ENCODE peak calls at places on chromosomes 2 and 18, in five cellular contexts. A is hepatocyte, V is PC-3, E is fibroblast of lung, W is PC-9. O is an unnamed sample.
A peak's percentile ranks its signal among the peaks of the same experiment; 100 is the strongest.

GRCh38 chr2:189115126-189115525 is 64.4 kb downstream of the COL5A2 start:
- DNase-seq in E (no peak), V (peak; percentile 57), A (no peak), W (no peak), O (peak; percentile 69)

GRCh38 chr2:137123241-137123640 is 357.9 kb downstream of the THSD7B start:
- DNase-seq in W (no peak), E (peak; percentile 56), A (no peak), V (peak; percentile 13), O (no peak)

GRCh38 chr2:200786423-200786822 is 25.3 kb upstream of the BZW1 start:
- DNase-seq in A (no peak), E (peak; percentile 70), V (peak; percentile 89), W (no peak), O (no peak)

GRCh38 chr18:44548291-44549221 is 132.1 kb upstream of the SETBP1 start:
- DNase-seq in W (no peak), V (no peak), E (peak; percentile 74), A (no peak), O (peak; percentile 77)

GRCh38 chr2:162149940-162150339 is 2.1 kb downstream of the GCG start:
- DNase-seq in E (no peak), V (no peak), A (no peak), W (no peak), O (no peak)

GRCh38 chr2:181281206-181281832 is 175.9 kb upstream of the ITGA4 start:
- DNase-seq in E (peak; percentile 54), A (no peak), V (no peak), W (no peak), O (no peak)

GRCh38 chr18:46372670-46373069 is 268.5 kb downstream of the HAUS1 start:
- DNase-seq in E (no peak), W (no peak), A (no peak), V (no peak), O (no peak)

GRCh38 chr2:192604295-192604694 is 409.6 kb upstream of the TMEFF2 start:
- DNase-seq in W (no peak), A (no peak), E (no peak), V (no peak), O (no peak)

GRCh38 chr2:88187038-88187676 is 17.0 kb downstream of the THNSL2 start:
- DNase-seq in V (peak; percentile 77), A (peak; percentile 90), E (peak; percentile 6), W (peak; percentile 47), O (peak; percentile 64)

GRCh38 chr2:104786204-104786603 is 67.7 kb upstream of the POU3F3 start:
- DNase-seq in W (no peak), E (no peak), A (no peak), V (no peak), O (no peak)

GRCh38 chr2:45293182-45293581 is 283.9 kb upstream of the SIX2 start:
- DNase-seq in V (no peak), A (no peak), E (peak; percentile 29), W (no peak), O (no peak)

GRCh38 chr2:74728842-74729241 is 74.8 kb downstream of the SEMA4F start:
- DNase-seq in W (no peak), E (no peak), A (no peak), V (no peak), O (no peak)

GRCh38 chr18:23314672-23315071 is 138.4 kb upstream of the RIOK3 start:
- DNase-seq in E (peak; percentile 43), W (no peak), A (no peak), V (no peak), O (no peak)

GRCh38 chr2:10222-10875 is 36.0 kb downstream of the FAM110C start:
- DNase-seq in A (peak; percentile 55), W (no peak), E (peak; percentile 10), V (no peak), O (peak; percentile 22)

GRCh38 chr2:29372185-29372584 is 257.0 kb downstream of the CLIP4 start:
- DNase-seq in A (no peak), W (no peak), V (peak; percentile 83), E (peak; percentile 29), O (no peak)

GRCh38 chr2:64654993-64655666 is 1.4 kb upstream of the SERTAD2 start:
- DNase-seq in E (peak; percentile 45), W (no peak), A (peak; percentile 46), V (peak; percentile 63), O (peak; percentile 58)

GRCh38 chr2:227576812-227577211 is 21.9 kb upstream of the SCYGR2 start:
- DNase-seq in A (no peak), V (no peak), W (no peak), E (no peak), O (no peak)

GRCh38 chr2:203814661-203815540 is 52.7 kb upstream of the CTLA4 start:
- DNase-seq in V (peak; percentile 77), W (peak; percentile 3), A (peak; percentile 81), E (peak; percentile 79), O (peak; percentile 76)

GRCh38 chr18:62632788-62633455 is 82.4 kb upstream of the PHLPP1 start:
- DNase-seq in E (no peak), A (peak; percentile 11), W (no peak), V (no peak), O (no peak)

GRCh38 chr2:240227538-240228428 is 87.3 kb upstream of the OTOS start:
- DNase-seq in W (peak; percentile 0), A (no peak), V (no peak), E (no peak), O (no peak)

GRCh38 chr2:240226672-240227537 is 86.4 kb upstream of the OTOS start:
- DNase-seq in W (peak; percentile 0), E (no peak), A (no peak), V (no peak), O (no peak)

GRCh38 chr2:240224676-240225075 is 84.2 kb upstream of the OTOS start:
- DNase-seq in W (no peak), A (no peak), V (peak; percentile 6), E (peak; percentile 91), O (no peak)

GRCh38 chr2:240225116-240225515 is 84.7 kb upstream of the OTOS start:
- DNase-seq in A (no peak), V (no peak), E (no peak), W (no peak), O (no peak)

DNA sequence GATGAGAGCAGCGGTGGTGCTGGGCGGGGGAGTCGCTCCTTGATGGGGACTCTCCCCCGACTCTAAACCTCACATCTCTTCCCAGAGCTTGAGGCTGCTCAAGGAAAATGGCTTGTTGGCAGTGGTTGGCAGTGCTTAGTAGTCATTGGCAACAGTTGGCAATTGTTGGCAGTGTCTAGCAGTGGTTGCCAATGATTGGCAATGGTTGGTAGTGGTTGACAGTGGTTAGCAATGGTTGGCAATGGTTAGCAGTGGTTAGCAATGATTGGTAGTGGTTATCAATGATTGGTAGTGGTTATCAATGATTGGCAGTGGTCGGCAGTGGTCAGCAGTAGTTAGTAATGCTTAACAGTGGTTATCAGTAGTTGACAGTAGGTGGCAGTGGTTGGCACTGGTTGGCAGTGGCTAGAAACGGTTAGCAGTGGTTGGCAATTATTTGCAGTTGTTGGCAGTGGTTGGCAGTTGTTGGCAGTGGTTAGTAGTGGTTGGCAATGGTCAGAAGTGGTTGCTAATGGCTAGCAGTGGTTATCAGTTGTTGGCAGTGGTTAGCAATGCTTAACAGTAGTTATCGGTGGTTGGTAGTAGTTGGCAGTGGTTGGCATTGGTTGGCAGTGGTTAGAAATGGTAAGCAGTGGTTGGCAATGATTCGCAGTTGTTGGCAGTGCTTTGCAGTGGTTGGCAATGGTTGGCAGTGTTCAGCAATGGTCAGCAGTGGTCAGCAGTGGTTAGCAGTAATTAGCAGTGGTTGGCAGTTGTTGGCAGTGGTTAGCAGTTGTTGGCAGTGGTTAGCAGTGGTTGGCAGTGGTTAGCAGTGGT is 85.4 kb upstream of the OTOS start:
- DNase-seq in W (peak; percentile 3), V (peak; percentile 29), E (no peak), A (no peak), O (no peak)
- TF ChIP-seq CTCF in W (peak; percentile 54), V (peak; percentile 60), E (no peak), A (no peak), O (peak; percentile 38)

GRCh38 chr2:176637497-176638166 is 368.4 kb downstream of the MTX2 start:
- DNase-seq in W (no peak), A (peak; percentile 41), E (peak; percentile 72), V (peak; percentile 68), O (peak; percentile 85)
- TF ChIP-seq EZH2 in W (no peak), A (peak; percentile 91), E (peak; percentile 39), V (no peak), O (no peak)

GRCh38 chr2:216343221-216343985 is 28.9 kb downstream of the MARCHF4 start:
- DNase-seq in W (no peak), V (no peak), A (no peak), E (no peak), O (no peak)

GRCh38 chr2:216339456-216340279 is 32.6 kb downstream of the MARCHF4 start:
- DNase-seq in W (no peak), E (peak; percentile 80), A (peak; percentile 66), V (peak; percentile 9), O (peak; percentile 93)

GRCh38 chr2:216340280-216340631 is 32.0 kb downstream of the MARCHF4 start:
- DNase-seq in V (no peak), W (no peak), A (no peak), E (no peak), O (no peak)

GRCh38 chr2:216344206-216344957 is 27.9 kb downstream of the MARCHF4 start:
- DNase-seq in E (peak; percentile 36), W (no peak), A (no peak), V (no peak), O (no peak)

DNA sequence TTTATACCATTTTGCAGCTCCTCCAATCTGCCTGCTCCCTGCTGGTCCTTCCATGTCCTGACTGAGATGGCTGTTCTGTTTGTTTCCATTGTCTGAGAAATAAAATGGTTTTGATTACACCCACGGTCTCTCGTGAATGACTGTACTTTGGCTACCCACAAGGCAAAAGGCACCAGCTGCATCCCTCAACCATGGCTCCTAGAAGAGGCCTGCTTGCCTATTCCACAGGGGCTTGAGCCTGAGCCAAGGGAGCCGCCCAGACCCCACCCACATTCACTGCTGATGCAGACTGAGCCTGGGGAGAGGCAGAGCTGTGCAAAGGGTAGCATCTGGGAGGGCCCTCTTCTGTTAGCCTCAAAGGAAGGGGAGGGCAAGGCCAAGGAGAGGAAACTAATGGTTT is 31.1 kb downstream of the MARCHF4 start:
- DNase-seq in V (no peak), A (no peak), W (no peak), E (peak; percentile 69), O (peak; percentile 60)
- H3K4me1 ChIP-seq in V (no peaks in the 10 kb centered on the region), A (peaks cover 9% of the 10 kb centered on the region), W (no peaks in the 10 kb centered on the region), E (peaks cover 23% of the 10 kb centered on the region), O (peaks cover 32% of the 10 kb centered on the region)

GRCh38 chr18:54684786-54685185 is 93.7 kb downstream of the DYNAP start:
- DNase-seq in V (no peak), E (peak; percentile 72), W (no peak), A (peak; percentile 61), O (peak; percentile 4)

GRCh38 chr18:54675076-54675475 is 84.0 kb downstream of the DYNAP start:
- DNase-seq in V (no peak), E (no peak), W (no peak), A (no peak), O (peak; percentile 2)

DNA sequence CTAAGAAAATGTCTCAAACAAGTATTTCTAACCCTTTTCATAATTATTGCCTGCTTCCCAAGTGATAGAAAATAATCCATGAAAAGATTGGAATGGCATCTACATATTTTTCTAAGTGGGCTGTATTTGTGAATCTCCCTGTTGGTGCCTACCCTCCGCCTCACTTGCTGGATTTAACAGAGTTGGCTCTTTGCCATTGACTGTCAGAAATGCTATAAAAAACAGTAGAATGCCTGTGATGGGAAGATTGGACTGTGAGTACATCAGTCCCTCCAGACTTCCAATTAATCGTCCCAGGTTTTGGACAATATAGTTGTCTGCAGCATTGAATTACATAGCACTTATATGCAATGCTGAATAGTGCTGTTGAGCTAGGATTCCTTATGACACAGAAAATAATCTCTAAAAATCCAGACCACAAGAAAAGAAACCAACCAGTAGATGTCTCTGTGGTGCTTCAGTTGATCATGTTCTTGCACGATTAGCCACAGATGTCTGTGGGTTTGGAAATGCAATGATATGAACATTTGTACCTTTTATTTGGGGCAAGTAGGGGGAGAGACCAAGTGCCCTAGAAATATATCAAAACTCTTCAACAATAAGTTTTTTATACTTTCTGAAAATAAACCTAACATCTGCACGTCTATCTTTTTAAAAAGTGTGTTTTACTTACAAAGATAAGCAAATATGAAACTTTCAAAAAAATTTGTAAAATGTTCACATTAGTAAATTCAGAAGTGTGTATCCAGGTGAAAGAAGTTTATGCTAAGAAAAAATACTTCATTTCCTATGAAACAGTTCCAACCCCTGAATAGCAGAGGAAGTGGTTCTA is 88.5 kb downstream of the DYNAP start:
- DNase-seq in V (peak; percentile 88), A (peak; percentile 67), W (peak; percentile 9), E (peak; percentile 78), O (peak; percentile 74)
- TF ChIP-seq CTCF in V (peak; percentile 89), A (peak; percentile 86), W (peak; percentile 76), E (peak; percentile 65), O (peak; percentile 63)

O was measured in A673.